ENCODE peak calls at places on chromosomes 7 and 10, in ten cellular contexts. B, C, V, O, A, M, S, R, Q and X are unnamed samples.

GRCh38 chr10:48817141-48817540 is 122.5 kb downstream of the LRRC18 start:
- DNase-seq in B (no peak), C (no peak), V (no peak), O (no peak), A (no peak), M (no peak), S (no peak), R (no peak), Q (no peak), X (no peak)

GRCh38 chr10:62433181-62433692 is 59.1 kb downstream of the ZNF365 start:
- DNase-seq in B (no peak), C (no peak), V (no peak), O (peak; percentile 96), A (no peak), M (peak; percentile 99), S (peak; percentile 100), R (peak; percentile 75), Q (no peak), X (no peak)

GRCh38 chr7:20395094-20395493 is 64.4 kb downstream of the ITGB8 start:
- DNase-seq in B (no peak), C (no peak), V (no peak), O (peak; percentile 19), A (no peak), M (peak; percentile 70), S (peak; percentile 61), R (no peak), Q (no peak), X (no peak)

GRCh38 chr10:43594944-43595589 is 11.2 kb upstream of the ZNF485 start:
- DNase-seq in B (no peak), C (no peak), V (no peak), O (no peak), A (no peak), M (no peak), S (peak; percentile 19), R (peak; percentile 51), Q (no peak), X (no peak)

GRCh38 chr10:9992656-9993055 is 1025.0 kb upstream of the CELF2 start:
- DNase-seq in B (no peak), C (no peak), V (no peak), O (no peak), A (no peak), M (no peak), S (no peak), R (no peak), Q (no peak), X (no peak)

GRCh38 chr7:38274493-38274892 is 1.1 kb upstream of the TARP start:
- DNase-seq in B (no peak), C (no peak), V (no peak), O (no peak), A (no peak), M (no peak), S (no peak), R (no peak), Q (no peak), X (no peak)

GRCh38 chr10:9010093-9010492 is 955.6 kb downstream of the GATA3 start:
- DNase-seq in B (no peak), C (no peak), V (no peak), O (no peak), A (no peak), M (peak; percentile 12), S (no peak), R (no peak), Q (no peak), X (no peak)

GRCh38 chr7:50940621-50941020 is 157.9 kb upstream of the GRB10 start:
- DNase-seq in B (no peak), C (no peak), V (no peak), O (no peak), A (no peak), M (peak; percentile 11), S (no peak), R (no peak), Q (no peak), X (no peak)

GRCh38 chr10:62760401-62760800 is 44.1 kb upstream of the ADO start:
- DNase-seq in B (no peak), C (peak; percentile 51), V (no peak), O (no peak), A (no peak), M (no peak), S (no peak), R (peak; percentile 32), Q (peak; percentile 19), X (no peak)

DNA sequence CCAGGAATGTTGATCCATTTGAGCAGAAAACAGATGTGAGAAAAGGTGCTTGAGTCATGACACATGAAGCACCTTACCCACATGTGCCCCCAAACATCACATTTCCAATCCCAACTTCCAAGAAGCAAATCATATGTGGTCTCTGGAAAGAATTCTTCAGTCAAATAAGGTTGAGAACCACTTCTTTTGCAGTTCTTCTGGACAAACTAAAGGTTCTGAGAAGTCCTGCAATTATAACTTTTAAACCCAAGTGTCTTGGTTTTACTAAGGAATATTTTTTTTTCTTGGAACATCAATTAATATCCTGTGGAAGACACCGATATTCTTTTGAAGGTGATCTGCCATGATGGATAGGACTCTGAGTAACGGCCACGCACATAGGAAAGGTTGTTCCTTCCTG is 151.3 kb downstream of the MYOF start:
- DNase-seq in B (no peak), C (no peak), V (no peak), O (no peak), A (no peak), M (no peak), S (no peak), R (no peak), Q (no peak), X (no peak)
- H3K27ac ChIP-seq in B (no peak overlapping the region), C (no peak overlapping the region), V (no peak overlapping the region), O (no peak overlapping the region), A (no peak overlapping the region), M (no peak overlapping the region), S (no peak overlapping the region), R (no peak overlapping the region), Q (no peak overlapping the region), X (no peak overlapping the region)

GRCh38 chr7:131355917-131356777 is 28.5 kb downstream of the MKLN1 start:
- DNase-seq in B (no peak), C (no peak), V (no peak), O (no peak), A (no peak), M (no peak), S (no peak), R (peak; percentile 45), Q (no peak), X (peak; percentile 65)

GRCh38 chr7:131358636-131359035 is 31.0 kb downstream of the MKLN1 start:
- DNase-seq in B (no peak), C (no peak), V (no peak), O (no peak), A (no peak), M (no peak), S (no peak), R (no peak), Q (no peak), X (no peak)

GRCh38 chr7:131357282-131357880 is 29.7 kb downstream of the MKLN1 start:
- DNase-seq in B (no peak), C (no peak), V (no peak), O (no peak), A (no peak), M (no peak), S (peak; percentile 13), R (no peak), Q (no peak), X (no peak)

GRCh38 chr7:131363719-131364118 is 36.0 kb downstream of the MKLN1 start:
- DNase-seq in B (no peak), C (no peak), V (no peak), O (no peak), A (no peak), M (no peak), S (no peak), R (no peak), Q (no peak), X (no peak)

DNA sequence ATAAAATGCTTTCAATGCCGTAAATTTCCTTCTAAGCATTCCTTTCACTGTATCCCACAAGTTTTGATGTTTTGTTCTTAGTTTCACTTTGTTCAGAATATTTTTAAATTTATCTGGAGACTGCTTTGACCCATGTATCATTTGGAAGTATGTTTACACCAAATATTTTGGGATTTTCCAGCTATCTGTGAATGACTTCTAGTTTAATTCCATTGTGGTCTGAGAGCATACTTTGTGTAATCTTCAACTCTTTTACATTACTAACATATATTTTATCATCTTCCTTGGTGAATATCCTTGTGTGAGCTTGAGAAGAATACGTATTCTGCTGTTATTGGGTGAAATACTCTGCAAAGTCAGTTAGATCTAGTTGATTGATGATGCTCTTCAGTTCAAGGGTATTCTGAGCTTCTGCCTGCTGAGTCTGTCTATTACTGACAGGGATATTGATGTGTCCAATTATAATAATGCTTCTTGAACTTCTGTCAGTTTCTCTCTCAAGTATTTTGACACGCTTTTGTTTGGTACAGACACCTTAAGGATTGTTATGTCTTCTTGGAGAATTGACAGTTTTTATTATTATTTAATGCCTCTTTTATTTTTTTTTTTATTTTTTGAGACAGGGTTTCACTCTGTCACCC is 31.6 kb downstream of the MKLN1 start:
- DNase-seq in B (no peak), C (no peak), V (no peak), O (no peak), A (no peak), M (no peak), S (no peak), R (no peak), Q (no peak), X (no peak)
- H3K4me1 ChIP-seq in B (peaks cover 31% of the 10 kb centered on the region), C (no peaks in the 10 kb centered on the region), V (peaks cover 11% of the 10 kb centered on the region), O (no peaks in the 10 kb centered on the region), A (peaks cover 68% of the 10 kb centered on the region), M (no peaks in the 10 kb centered on the region), S (peaks cover 4% of the 10 kb centered on the region), R (peaks cover 98% of the 10 kb centered on the region), Q (peaks cover 69% of the 10 kb centered on the region), X (no peaks in the 10 kb centered on the region)

DNA sequence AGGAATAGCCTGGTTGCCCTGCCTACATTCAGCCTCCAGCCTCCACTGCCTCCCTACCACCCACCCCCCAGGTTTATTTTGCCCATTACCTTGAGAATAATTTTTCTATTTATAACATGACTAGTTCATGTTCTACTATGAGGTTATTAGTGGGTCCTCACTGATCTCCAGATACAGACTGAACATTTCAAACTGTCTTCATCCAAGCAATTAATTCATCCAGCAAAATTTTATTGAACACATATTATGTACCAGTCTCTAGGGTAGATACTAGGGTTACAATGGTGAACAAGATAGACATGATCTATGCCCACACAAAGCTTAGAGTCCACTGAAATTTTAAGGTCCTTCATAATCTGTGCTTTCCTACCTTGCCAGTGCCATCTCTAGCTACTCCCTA is 51.6 kb upstream of the FHIP2A start:
- DNase-seq in B (no peak), C (no peak), V (no peak), O (no peak), A (no peak), M (no peak), S (no peak), R (no peak), Q (no peak), X (no peak)
- H3K27ac ChIP-seq in B (no peak overlapping the region), C (no peak overlapping the region), V (no peak overlapping the region), O (no peak overlapping the region), A (no peak overlapping the region), M (no peak overlapping the region), S (no peak overlapping the region), R (no peak overlapping the region), Q (no peak overlapping the region), X (no peak overlapping the region)

DNA sequence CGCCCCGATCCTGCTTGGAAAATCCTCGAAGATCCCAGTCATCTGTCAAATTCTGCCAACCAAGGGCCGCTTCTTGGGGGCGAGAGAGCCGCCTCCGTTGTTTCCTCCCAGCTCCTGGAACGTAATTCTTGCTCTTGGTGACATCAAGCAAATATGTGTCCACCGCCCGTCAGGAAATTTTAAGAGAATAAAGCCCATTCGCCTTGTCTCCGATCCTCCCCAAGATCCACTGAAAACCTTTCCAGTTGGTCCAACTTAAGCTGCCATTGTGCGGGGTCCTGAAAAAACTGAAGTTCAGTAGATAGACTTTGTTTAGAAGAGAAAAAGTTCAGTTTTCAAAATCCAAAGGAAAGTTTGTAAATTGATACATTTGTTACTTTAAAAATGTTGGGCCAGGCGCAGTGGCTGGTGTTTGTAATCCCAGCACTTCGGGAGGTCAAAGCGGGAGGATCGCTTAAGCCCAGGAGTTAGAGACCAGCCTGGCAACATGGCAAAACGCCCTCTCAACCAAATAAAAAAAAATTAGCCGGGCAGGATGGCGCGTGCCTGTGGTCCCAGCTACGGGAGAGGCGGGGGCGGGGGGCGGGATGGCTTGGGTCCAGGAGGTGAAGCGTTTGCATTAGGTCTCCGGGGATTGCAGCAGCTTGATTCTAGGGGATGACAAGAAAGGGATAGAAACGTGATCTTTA is 1.0 kb upstream of the ZNF800 start:
- DNase-seq in B (peak; percentile 8), C (peak; percentile 6), V (no peak), O (no peak), A (no peak), M (no peak), S (no peak), R (peak; percentile 12), Q (no peak), X (no peak)
- H3K4me1 ChIP-seq in B (peaks cover 15% of the 10 kb centered on the region), C (peaks cover 3% of the 10 kb centered on the region), V (peaks cover 14% of the 10 kb centered on the region), O (peaks cover 19% of the 10 kb centered on the region), A (peaks cover 25% of the 10 kb centered on the region), M (peaks cover 13% of the 10 kb centered on the region), S (peaks cover 21% of the 10 kb centered on the region), R (peaks cover 31% of the 10 kb centered on the region), Q (peaks cover 38% of the 10 kb centered on the region), X (no peaks in the 10 kb centered on the region)